ENCODE peak calls at places on chromosomes 13 and 19, in six cellular contexts. V is cardiac fibroblast, D is adrenal gland, Y is uterus, G is dorsolateral prefrontal cortex, W is colonic mucosa. O is an unnamed sample.

GRCh38 chr13:63288576-63288975 is 1872.9 kb upstream of the PCDH20 start:
- DNase-seq in V (peak; percentile 12), D (no peak), Y (no peak), G (no peak), W (no peak), O (no peak)

GRCh38 chr19:30222428-30222873 is 149.7 kb upstream of the ZNF536 start:
- DNase-seq in V (no peak), D (peak; percentile 37), Y (no peak), G (no peak), W (no peak), O (no peak)

GRCh38 chr19:58560007-58560887 is 1.8 kb upstream of the UBE2M start:
- DNase-seq in V (no peak), D (no peak), Y (no peak), G (no peak), W (peak; percentile 31), O (no peak)

GRCh38 chr19:39265321-39265916 is 2.8 kb upstream of the IFNL2 start:
- DNase-seq in V (no peak), D (no peak), Y (no peak), G (no peak), W (no peak), O (no peak)

GRCh38 chr19:32287811-32288227 is 57.6 kb upstream of the ZNF507 start:
- DNase-seq in V (peak; percentile 86), D (peak; percentile 48), Y (peak; percentile 62), G (peak; percentile 55), W (peak; percentile 67), O (no peak)

GRCh38 chr13:31044658-31045620 is 112.5 kb downstream of the TEX26 start:
- DNase-seq in V (no peak), D (no peak), Y (no peak), G (no peak), W (peak; percentile 44), O (no peak)

GRCh38 chr13:77779461-77780272 is 82.2 kb downstream of the SLAIN1 start:
- DNase-seq in V (peak; percentile 90), D (peak; percentile 29), Y (peak; percentile 35), G (no peak), W (peak; percentile 26), O (peak; percentile 45)

GRCh38 chr19:35009424-35010415 is 9.6 kb downstream of the GRAMD1A start:
- DNase-seq in V (no peak), D (peak; percentile 17), Y (no peak), G (no peak), W (no peak), O (no peak)

GRCh38 chr19:20103091-20103501 is 25.3 kb downstream of the ZNF90 start:
- DNase-seq in V (no peak), D (no peak), Y (no peak), G (no peak), W (no peak), O (no peak)

GRCh38 chr13:72852207-72852606 is 70.3 kb downstream of the PIBF1 start:
- DNase-seq in V (no peak), D (no peak), Y (no peak), G (no peak), W (no peak), O (no peak)

GRCh38 chr13:45393941-45394570 is 24.1 kb downstream of the SLC25A30 start:
- DNase-seq in V (peak; percentile 63), D (no peak), Y (peak; percentile 39), G (peak; percentile 50), W (no peak), O (no peak)

GRCh38 chr19:58474997-58475713 is 997 bp upstream of the ZNF446 start:
- DNase-seq in V (no peak), D (no peak), Y (no peak), G (no peak), W (no peak), O (no peak)

GRCh38 chr13:23657056-23657455 is 86.8 kb downstream of the TNFRSF19 start:
- DNase-seq in V (no peak), D (no peak), Y (no peak), G (no peak), W (no peak), O (no peak)
- TF ChIP-seq CTCF in V (no peak), D (no peak), Y (no peak), G (no peak), W (no peak), O (no peak)

DNA sequence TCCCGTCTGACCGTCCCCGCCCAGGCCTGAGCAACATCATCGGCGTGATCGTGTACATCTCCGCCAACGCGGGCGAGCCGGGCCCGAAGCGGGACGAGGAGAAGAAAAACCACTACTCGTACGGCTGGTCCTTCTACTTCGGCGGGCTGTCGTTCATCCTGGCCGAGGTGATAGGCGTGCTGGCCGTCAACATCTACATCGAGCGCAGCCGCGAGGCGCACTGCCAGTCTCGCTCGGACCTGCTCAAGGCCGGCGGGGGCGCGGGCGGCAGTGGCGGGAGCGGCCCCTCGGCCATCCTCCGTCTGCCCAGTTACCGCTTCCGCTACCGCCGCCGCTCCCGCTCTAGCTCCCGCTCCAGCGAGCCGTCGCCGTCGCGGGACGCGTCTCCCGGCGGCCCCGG is 9.4 kb upstream of the CACNG6 start:
- DNase-seq in V (no peak), D (no peak), Y (no peak), G (no peak), W (no peak), O (no peak)
- H3K4me3 ChIP-seq in V (peak overlapping the region; percentile 22), D (no peak overlapping the region), Y (no peak overlapping the region), G (no peak overlapping the region), W (no peak overlapping the region), O (no peak overlapping the region)

GRCh38 chr19:5803752-5804515 is 933 bp upstream of the NRTN start:
- DNase-seq in V (peak; percentile 83), D (peak; percentile 92), Y (peak; percentile 60), G (no peak), W (peak; percentile 94), O (no peak)

GRCh38 chr19:5806905-5807304 is 2.0 kb downstream of the NRTN start:
- DNase-seq in V (no peak), D (no peak), Y (no peak), G (no peak), W (no peak), O (no peak)

GRCh38 chr19:5806133-5806489 is 1.2 kb downstream of the NRTN start:
- DNase-seq in V (no peak), D (no peak), Y (no peak), G (no peak), W (no peak), O (no peak)

GRCh38 chr19:5804516-5805464 is at the start of gene NRTN:
- DNase-seq in V (no peak), D (peak; percentile 71), Y (no peak), G (no peak), W (peak; percentile 67), O (no peak)

GRCh38 chr19:5805465-5806132 is 732 bp downstream of the NRTN start:
- DNase-seq in V (peak; percentile 41), D (peak; percentile 82), Y (no peak), G (no peak), W (peak; percentile 79), O (no peak)
- TF ChIP-seq CTCF in V (peak; percentile 80), D (peak; percentile 83), Y (peak; percentile 43), G (peak; percentile 44), W (peak; percentile 79), O (peak; percentile 82)

DNA sequence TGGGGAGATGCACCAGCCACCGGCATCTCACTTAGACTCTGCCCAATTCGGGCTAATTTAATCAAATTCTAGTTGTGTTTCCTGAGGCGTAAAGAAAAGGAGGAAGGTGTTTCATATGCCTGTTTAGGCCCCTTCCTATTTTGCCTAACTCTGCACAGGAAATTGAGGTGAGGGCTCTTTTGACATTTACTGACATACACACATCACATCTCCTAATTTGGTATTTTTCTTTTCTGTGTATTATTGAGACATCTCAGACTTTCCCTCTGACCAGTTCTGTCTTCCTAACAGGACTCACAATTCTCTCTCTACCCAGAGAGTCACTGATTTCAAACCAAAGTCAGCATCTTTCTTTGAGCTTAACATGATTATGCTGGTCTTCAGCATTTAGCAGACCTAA is 7.9 kb downstream of the CEACAM3 start:
- DNase-seq in V (no peak), D (no peak), Y (no peak), G (no peak), W (no peak), O (no peak)
- H3K4me3 ChIP-seq in V (no peak overlapping the region), D (no peak overlapping the region), Y (no peak overlapping the region), G (no peak overlapping the region), W (no peak overlapping the region), O (no peak overlapping the region)

GRCh38 chr19:45526971-45527370 is 19.7 kb downstream of the VASP start:
- DNase-seq in V (no peak), D (no peak), Y (no peak), G (no peak), W (no peak), O (no peak)

GRCh38 chr19:45527731-45528130 is 20.5 kb downstream of the VASP start:
- DNase-seq in V (no peak), D (no peak), Y (no peak), G (no peak), W (no peak), O (no peak)

GRCh38 chr19:45528149-45528743 is 21.0 kb downstream of the VASP start:
- DNase-seq in V (no peak), D (no peak), Y (no peak), G (no peak), W (no peak), O (no peak)

GRCh38 chr19:45531349-45531748 is 24.1 kb downstream of the VASP start:
- DNase-seq in V (no peak), D (no peak), Y (no peak), G (no peak), W (no peak), O (no peak)

DNA sequence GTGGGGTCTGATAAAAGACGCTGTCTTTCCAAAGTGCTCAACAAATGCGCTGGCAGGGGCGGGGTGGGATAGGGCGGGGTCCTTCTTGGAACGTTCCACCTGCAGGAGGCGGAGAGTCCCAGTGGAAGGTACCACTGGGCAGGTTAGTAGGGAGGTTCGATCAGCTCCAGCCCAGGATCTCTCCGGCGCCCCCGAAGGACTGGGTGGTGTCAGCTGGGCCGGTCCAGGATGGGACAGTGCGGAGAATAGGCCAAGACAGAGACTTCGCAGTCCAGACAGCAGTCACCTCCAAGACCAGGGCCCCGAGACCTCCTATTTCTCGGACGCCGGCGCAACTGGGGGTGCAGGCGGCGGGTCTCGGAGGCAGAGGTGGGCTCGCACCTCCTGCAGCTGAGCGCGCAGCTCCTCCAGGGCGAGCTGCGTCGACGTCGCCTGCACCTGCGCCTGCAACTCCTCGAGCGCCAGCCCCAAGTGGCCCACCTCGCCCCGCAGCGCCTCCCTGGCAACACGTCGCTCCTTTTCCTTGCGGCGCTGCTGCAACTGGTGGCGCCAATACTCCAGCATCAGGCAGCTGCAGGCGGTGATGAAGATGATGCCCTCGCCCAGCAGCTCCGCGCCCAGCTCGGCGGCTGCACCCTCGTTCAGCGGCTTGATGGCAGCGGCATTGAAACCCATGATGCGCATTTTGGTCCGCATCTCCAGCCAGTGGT is 21.6 kb downstream of the VASP start:
- DNase-seq in V (no peak), D (peak; percentile 55), Y (no peak), G (peak; percentile 66), W (peak; percentile 84), O (no peak)
- TF ChIP-seq CTCF in V (no peak), D (no peak), Y (no peak), G (peak; percentile 19), W (no peak), O (no peak)

GRCh38 chr19:33587150-33587549 is 34.6 kb upstream of the CHST8 start:
- DNase-seq in V (no peak), D (no peak), Y (no peak), G (no peak), W (no peak), O (no peak)
- H3K4me3 ChIP-seq in V (no peak overlapping the region), D (no peak overlapping the region), Y (no peak overlapping the region), G (no peak overlapping the region), W (no peak overlapping the region), O (no peak overlapping the region)

DNA sequence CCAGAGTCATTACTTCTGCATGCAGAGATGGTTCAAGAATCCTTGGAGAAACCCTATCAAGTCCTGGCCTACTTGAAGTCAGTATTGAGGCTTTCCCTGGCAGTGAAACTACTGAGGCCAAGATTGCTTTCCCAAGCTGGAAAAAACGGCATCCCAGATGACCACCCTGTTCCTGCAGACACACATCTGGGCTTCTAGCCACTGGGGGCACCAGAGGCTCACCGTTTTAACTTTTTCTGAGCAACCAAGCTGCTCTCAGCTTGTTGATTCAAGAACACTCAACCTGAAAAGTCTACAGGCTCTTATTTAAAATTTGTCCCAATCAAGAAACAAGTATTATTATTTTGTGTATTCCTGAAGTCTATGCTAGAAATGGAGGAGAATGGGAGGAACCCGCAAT is 66.6 kb downstream of the SPRYD7 start:
- DNase-seq in V (peak; percentile 51), D (no peak), Y (no peak), G (no peak), W (no peak), O (no peak)
- TF ChIP-seq CTCF in V (peak; percentile 53), D (peak; percentile 32), Y (no peak), G (no peak), W (no peak), O (peak; percentile 57)

O was measured in epithelial cell of proximal tubule.